ENCODE peak calls at places on chromosomes 2 and 18, in six cellular contexts. J, O, B, L, Z and Q are unnamed samples.

GRCh38 chr2:224147174-224147573 is 108.1 kb upstream of the SERPINE2 start:
- DNase-seq in J (no peak), O (no peak), B (no peak), L (peak), Z (no peak), Q (no peak)

GRCh38 chr18:23998811-23999210 is 15.7 kb upstream of the TTC39C start:
- DNase-seq in J (peak), O (no peak), B (peak), L (peak), Z (no peak), Q (peak)

GRCh38 chr18:65568866-65569265 is 181.9 kb upstream of the CDH7 start:
- DNase-seq in J (no peak), O (no peak), B (no peak), L (no peak), Z (no peak), Q (no peak)

GRCh38 chr18:8750954-8751415 is 45.6 kb downstream of the MTCL1 start:
- DNase-seq in J (no peak), O (no peak), B (no peak), L (peak), Z (no peak), Q (no peak)

GRCh38 chr2:219178377-219179175 is 501 bp downstream of the RETREG2 start:
- DNase-seq in J (peak), O (peak), B (no peak), L (peak), Z (peak), Q (no peak)

GRCh38 chr2:128454980-128455709 is 136.5 kb upstream of the HS6ST1 start:
- DNase-seq in J (no peak), O (no peak), B (no peak), L (no peak), Z (no peak), Q (no peak)

GRCh38 chr2:120398961-120399888 is 53.3 kb downstream of the INHBB start:
- DNase-seq in J (no peak), O (no peak), B (no peak), L (no peak), Z (no peak), Q (peak)

GRCh38 chr2:200396726-200397348 is 90.3 kb downstream of the SPATS2L start:
- DNase-seq in J (peak), O (no peak), B (no peak), L (peak), Z (no peak), Q (no peak)

GRCh38 chr2:106363788-106364187 is 104.4 kb downstream of the RGPD3 start:
- DNase-seq in J (no peak), O (no peak), B (no peak), L (peak), Z (peak), Q (no peak)

GRCh38 chr2:3643371-3644245 is 14.4 kb upstream of the ALLC start:
- DNase-seq in J (no peak), O (no peak), B (no peak), L (no peak), Z (no peak), Q (no peak)

GRCh38 chr18:22063077-22063476 is 106.3 kb upstream of the GATA6 start:
- DNase-seq in J (no peak), O (no peak), B (no peak), L (no peak), Z (no peak), Q (no peak)

GRCh38 chr2:238972146-238972445 is 124.2 kb downstream of the TWIST2 start:
- DNase-seq in J (no peak), O (no peak), B (no peak), L (no peak), Z (no peak), Q (no peak)

GRCh38 chr2:99653433-99653832 is 163.6 kb upstream of the REV1 start:
- DNase-seq in J (no peak), O (no peak), B (no peak), L (no peak), Z (no peak), Q (no peak)

GRCh38 chr2:70724366-70724765 is 43.6 kb downstream of the ADD2 start:
- DNase-seq in J (no peak), O (no peak), B (no peak), L (no peak), Z (no peak), Q (no peak)

GRCh38 chr2:133171396-133172004 is 396.8 kb downstream of the NCKAP5 start:
- DNase-seq in J (peak), O (no peak), B (peak), L (peak), Z (no peak), Q (peak)

GRCh38 chr2:56531668-56532420 is 348.1 kb downstream of the CCDC85A start:
- DNase-seq in J (no peak), O (no peak), B (no peak), L (peak), Z (no peak), Q (no peak)

GRCh38 chr18:45850021-45850420 is 24.5 kb downstream of the SIGLEC15 start:
- DNase-seq in J (no peak), O (no peak), B (no peak), L (no peak), Z (no peak), Q (peak)

GRCh38 chr2:203623104-203623503 is 83.3 kb upstream of the CD28 start:
- DNase-seq in J (no peak), O (no peak), B (no peak), L (peak), Z (no peak), Q (no peak)

GRCh38 chr2:58336416-58336815 is 95.3 kb upstream of the FANCL start:
- DNase-seq in J (no peak), O (no peak), B (no peak), L (no peak), Z (no peak), Q (no peak)

GRCh38 chr2:17030070-17030469 is 364.4 kb upstream of the CYRIA start:
- DNase-seq in J (no peak), O (no peak), B (peak), L (no peak), Z (no peak), Q (no peak)

GRCh38 chr2:105793230-105793975 is 48.7 kb downstream of the NCK2 start:
- DNase-seq in J (no peak), O (no peak), B (no peak), L (no peak), Z (no peak), Q (no peak)

GRCh38 chr2:197054437-197054836 is 127.9 kb upstream of the PGAP1 start:
- DNase-seq in J (no peak), O (no peak), B (no peak), L (peak), Z (no peak), Q (no peak)

GRCh38 chr2:32882911-32883810 is 63.6 kb upstream of the LTBP1 start:
- DNase-seq in J (no peak), O (no peak), B (no peak), L (peak), Z (no peak), Q (no peak)

GRCh38 chr2:25314514-25315315 is 27.0 kb downstream of the DNMT3A start:
- DNase-seq in J (peak), O (peak), B (peak), L (peak), Z (peak), Q (peak)

GRCh38 chr2:121944072-121944829 is 188.8 kb downstream of the TSN start:
- DNase-seq in J (no peak), O (no peak), B (no peak), L (peak), Z (no peak), Q (peak)

GRCh38 chr2:147485210-147485851 is 359.5 kb upstream of the ACVR2A start:
- DNase-seq in J (no peak), O (no peak), B (no peak), L (no peak), Z (no peak), Q (no peak)

GRCh38 chr18:34364699-34365098 is 140.0 kb upstream of the NOL4 start:
- DNase-seq in J (no peak), O (no peak), B (no peak), L (no peak), Z (no peak), Q (no peak)

GRCh38 chr2:41981417-41981816 is 66.4 kb upstream of the PKDCC start:
- DNase-seq in J (no peak), O (no peak), B (no peak), L (no peak), Z (no peak), Q (no peak)

GRCh38 chr2:235493402-235493774 is 455 bp upstream of the AGAP1 start:
- DNase-seq in J (no peak), O (no peak), B (no peak), L (peak), Z (no peak), Q (no peak)

GRCh38 chr2:43539991-43540860 is 55.6 kb downstream of the THADA start:
- DNase-seq in J (no peak), O (no peak), B (no peak), L (peak), Z (no peak), Q (no peak)

GRCh38 chr2:10914272-10914693 is 2.5 kb downstream of the KCNF1 start:
- DNase-seq in J (no peak), O (no peak), B (no peak), L (peak), Z (no peak), Q (peak)

GRCh38 chr2:136375017-136375901 is 257.3 kb upstream of the CXCR4 start:
- DNase-seq in J (no peak), O (no peak), B (peak), L (no peak), Z (peak), Q (no peak)

GRCh38 chr18:12234451-12235190 is 19.5 kb upstream of the CIDEA start:
- DNase-seq in J (no peak), O (no peak), B (no peak), L (no peak), Z (no peak), Q (no peak)

GRCh38 chr2:120108049-120108448 is 95.2 kb downstream of the EPB41L5 start:
- DNase-seq in J (peak), O (no peak), B (peak), L (peak), Z (no peak), Q (peak)